ENCODE peak calls at places on chromosomes 1 and 21, in six cellular contexts. B is EL, O is bronchial epithelial cell, G is endothelial cell, Z is GM12865, V is T-helper 22 cell. J is an unnamed sample.

GRCh38 chr1:17176306-17177061 is 28.4 kb upstream of the PADI1 start:
- DNase-seq in Z (no peak), V (no peak), B (no peak), O (no peak), G (no peak), J (no peak)

GRCh38 chr1:10399487-10399917 is 638 bp downstream of the PGD start:
- DNase-seq in B (peak), O (peak), G (no peak), V (no peak), Z (no peak), J (no peak)

GRCh38 chr1:29236993-29237905 is 927 bp downstream of the PTPRU start:
- DNase-seq in B (peak), G (peak), V (no peak), Z (no peak), O (peak), J (peak)

GRCh38 chr1:162847839-162848453 is 13.0 kb downstream of the CCDC190 start:
- DNase-seq in G (peak), Z (peak), V (peak), O (peak), B (peak), J (peak)

GRCh38 chr1:244316407-244316806 is 135.3 kb downstream of the ADSS2 start:
- DNase-seq in O (no peak), G (no peak), Z (no peak), V (no peak), B (peak), J (no peak)

GRCh38 chr1:6082430-6082971 is 36.8 kb downstream of the KCNAB2 start:
- DNase-seq in V (no peak), G (peak), B (peak), O (no peak), Z (no peak), J (no peak)

GRCh38 chr1:41239988-41240610 is 2.0 kb downstream of the SCMH1 start:
- DNase-seq in G (no peak), V (no peak), O (peak), Z (peak), B (peak), J (peak)

GRCh38 chr1:229131243-229132105 is 139.4 kb upstream of the RAB4A start:
- DNase-seq in G (no peak), V (no peak), Z (no peak), O (no peak), B (no peak), J (no peak)

GRCh38 chr1:27650527-27651175 is 15.7 kb upstream of the FGR start:
- DNase-seq in G (no peak), B (peak), Z (no peak), O (peak), V (no peak), J (peak)

GRCh38 chr1:117239467-117239866 is 28.7 kb upstream of the VTCN1 start:
- DNase-seq in O (no peak), B (no peak), G (no peak), Z (no peak), V (no peak), J (no peak)

GRCh38 chr21:45512626-45513002 is 29.6 kb downstream of the SLC19A1 start:
- DNase-seq in B (no peak), V (no peak), O (no peak), Z (no peak), G (no peak), J (no peak)

GRCh38 chr1:243723458-243724043 is 126.5 kb downstream of the AKT3 start:
- DNase-seq in G (no peak), O (no peak), B (no peak), Z (no peak), V (no peak), J (no peak)

GRCh38 chr1:46991083-46991923 is 32.2 kb upstream of the CYP4X1 start:
- DNase-seq in G (no peak), B (no peak), V (no peak), O (peak), Z (no peak), J (no peak)

GRCh38 chr1:64745181-64745985 is 508 bp downstream of the RAVER2 start:
- DNase-seq in O (peak), V (no peak), B (peak), G (peak), Z (no peak), J (no peak)

GRCh38 chr1:209790286-209791193 is 6.2 kb upstream of the C1orf74 start:
- DNase-seq in O (no peak), Z (no peak), G (no peak), B (peak), V (no peak), J (no peak)

GRCh38 chr1:228555074-228555989 is 68.2 kb downstream of the RNF187 start:
- DNase-seq in Z (peak), B (peak), G (no peak), O (no peak), V (no peak), J (no peak)

GRCh38 chr1:218664385-218665170 is 319.4 kb downstream of the TGFB2 start:
- DNase-seq in B (no peak), V (no peak), Z (no peak), O (peak), G (no peak), J (no peak)

GRCh38 chr1:86370627-86371026 is 25.5 kb downstream of the ODF2L start:
- DNase-seq in O (no peak), Z (no peak), G (no peak), B (peak), V (no peak), J (no peak)

J was measured in PC-9.